ENCODE peak calls at places on chromosome 4, in five cellular contexts. X, W, Z, T and O are unnamed samples.

GRCh38 chr4:138053601-138054322 is 188.4 kb downstream of the SLC7A11 start:
- DNase-seq in X (no peak), W (peak; percentile 91), Z (peak; percentile 46), T (no peak), O (no peak)

GRCh38 chr4:37816719-37817118 is 9.8 kb upstream of the PGM2 start:
- DNase-seq in X (no peak), W (no peak), Z (no peak), T (no peak), O (no peak)

GRCh38 chr4:141041021-141041476 is 92.2 kb downstream of the RNF150 start:
- DNase-seq in X (no peak), W (peak; percentile 10), Z (no peak), T (no peak), O (no peak)

GRCh38 chr4:20368926-20369325 is 117.2 kb downstream of the SLIT2 start:
- DNase-seq in X (no peak), W (peak; percentile 31), Z (no peak), T (no peak), O (no peak)

GRCh38 chr4:188949608-188950007 is 810.4 kb downstream of the TRIML1 start:
- DNase-seq in X (no peak), W (no peak), Z (no peak), T (no peak), O (no peak)

GRCh38 chr4:3760833-3761232 is 5.4 kb upstream of the ADRA2C start:
- DNase-seq in X (no peak), W (no peak), Z (no peak), T (no peak), O (no peak)

GRCh38 chr4:183163135-183163534 is 64.1 kb downstream of the WWC2 start:
- DNase-seq in X (no peak), W (no peak), Z (no peak), T (no peak), O (no peak)

GRCh38 chr4:189304179-189304578 is 636.5 kb upstream of the FRG1 start:
- DNase-seq in X (no peak), W (peak; percentile 2), Z (no peak), T (no peak), O (no peak)

GRCh38 chr4:968221-968620 is 5.1 kb downstream of the DGKQ start:
- DNase-seq in X (no peak), W (no peak), Z (no peak), T (no peak), O (no peak)

GRCh38 chr4:176778063-176778462 is 14.7 kb downstream of the VEGFC start:
- DNase-seq in X (no peak), W (peak; percentile 89), Z (no peak), T (no peak), O (no peak)

GRCh38 chr4:15778191-15778741 is at the start of gene CD38:
- DNase-seq in X (peak; percentile 28), W (no peak), Z (peak; percentile 78), T (no peak), O (no peak)

GRCh38 chr4:150679767-150680088 is 97.8 kb downstream of the MAB21L2 start:
- DNase-seq in X (no peak), W (no peak), Z (no peak), T (no peak), O (no peak)

GRCh38 chr4:3811621-3812020 is 45.4 kb downstream of the ADRA2C start:
- DNase-seq in X (no peak), W (no peak), Z (no peak), T (no peak), O (no peak)

GRCh38 chr4:10315638-10316037 is 141.6 kb downstream of the ZNF518B start:
- DNase-seq in X (no peak), W (no peak), Z (no peak), T (no peak), O (no peak)

DNA sequence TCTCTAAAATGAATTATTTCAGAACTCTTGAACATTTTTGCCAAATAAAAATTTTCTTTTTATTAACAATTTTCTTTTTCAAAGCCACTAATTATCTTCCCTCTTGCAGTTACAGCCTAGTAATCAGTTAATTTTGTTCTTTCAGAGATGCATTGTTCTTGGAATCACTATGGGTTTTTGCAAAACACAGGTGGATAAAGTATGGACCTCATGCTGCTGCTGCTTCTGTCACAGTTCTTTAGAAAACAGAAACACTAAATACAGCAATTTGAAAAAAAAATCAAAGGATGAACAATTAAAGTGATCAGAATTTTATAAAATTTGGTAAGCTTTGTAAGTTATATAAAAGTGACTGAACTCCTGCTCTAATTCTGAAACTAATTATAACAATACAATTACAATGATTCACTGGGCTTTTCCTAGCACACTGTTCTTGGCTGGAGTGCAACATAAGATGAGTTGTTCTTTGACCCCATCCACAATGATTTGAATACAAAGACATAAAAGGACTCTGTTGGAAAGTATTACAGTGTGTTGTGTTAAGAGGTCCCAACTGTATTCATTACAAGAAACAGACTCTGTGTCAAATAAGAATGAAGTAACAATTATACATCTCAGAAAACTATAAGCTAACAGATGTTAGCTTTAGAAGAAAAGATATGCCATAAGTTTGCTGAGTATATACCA is 59.4 kb upstream of the GK2 start:
- DNase-seq in X (no peak), W (peak; percentile 72), Z (no peak), T (no peak), O (no peak)
- TF ChIP-seq CTCF in X (no peak), W (no peak), Z (no peak), T (no peak), O (no peak)

GRCh38 chr4:152537881-152538280 is 2.0 kb upstream of the FBXW7 start:
- DNase-seq in X (no peak), W (no peak), Z (no peak), T (no peak), O (no peak)
- TF ChIP-seq CTCF in X (no peak), W (no peak), Z (no peak), T (no peak), O (no peak)

GRCh38 chr4:47513493-47513892 is 28.4 kb downstream of the ATP10D start:
- DNase-seq in X (no peak), W (no peak), Z (no peak), T (no peak), O (no peak)

GRCh38 chr4:47510036-47510435 is 25.0 kb downstream of the ATP10D start:
- DNase-seq in X (no peak), W (no peak), Z (no peak), T (no peak), O (no peak)

GRCh38 chr4:47505666-47506065 is 20.6 kb downstream of the ATP10D start:
- DNase-seq in X (no peak), W (no peak), Z (no peak), T (no peak), O (no peak)

DNA sequence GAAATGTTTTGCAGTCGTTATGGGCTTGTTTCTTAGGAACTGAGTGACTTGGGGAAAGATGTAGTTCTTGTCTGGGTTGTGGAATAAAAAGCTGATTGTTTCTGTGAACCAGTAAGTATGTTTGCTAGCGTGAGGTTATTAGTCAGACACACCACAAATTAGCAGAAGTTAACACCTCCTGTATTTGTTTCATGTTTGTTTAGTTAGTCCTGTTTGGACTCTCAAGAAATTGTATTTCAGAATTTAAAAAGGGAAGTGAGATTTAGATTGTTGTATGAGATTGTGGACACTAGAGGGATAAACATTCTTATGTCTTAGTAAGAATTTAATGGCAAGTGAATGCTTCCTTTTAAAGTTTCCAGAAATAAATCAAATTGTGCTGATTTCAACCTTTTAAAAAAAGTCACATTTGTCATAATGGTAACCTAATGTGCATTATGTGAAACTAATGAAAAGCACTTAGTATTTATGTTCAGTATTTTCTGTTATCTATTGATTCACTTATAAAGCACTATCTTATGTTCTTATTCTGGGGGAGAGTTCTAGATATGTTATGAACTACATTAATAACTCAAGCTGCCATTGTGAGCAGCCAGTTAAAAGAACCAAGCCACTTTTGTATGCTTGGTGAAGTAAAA is 25.6 kb downstream of the ATP10D start:
- DNase-seq in X (no peak), W (peak; percentile 56), Z (no peak), T (no peak), O (no peak)
- TF ChIP-seq CTCF in X (peak; percentile 25), W (peak; percentile 26), Z (peak; percentile 48), T (no peak), O (no peak)

DNA sequence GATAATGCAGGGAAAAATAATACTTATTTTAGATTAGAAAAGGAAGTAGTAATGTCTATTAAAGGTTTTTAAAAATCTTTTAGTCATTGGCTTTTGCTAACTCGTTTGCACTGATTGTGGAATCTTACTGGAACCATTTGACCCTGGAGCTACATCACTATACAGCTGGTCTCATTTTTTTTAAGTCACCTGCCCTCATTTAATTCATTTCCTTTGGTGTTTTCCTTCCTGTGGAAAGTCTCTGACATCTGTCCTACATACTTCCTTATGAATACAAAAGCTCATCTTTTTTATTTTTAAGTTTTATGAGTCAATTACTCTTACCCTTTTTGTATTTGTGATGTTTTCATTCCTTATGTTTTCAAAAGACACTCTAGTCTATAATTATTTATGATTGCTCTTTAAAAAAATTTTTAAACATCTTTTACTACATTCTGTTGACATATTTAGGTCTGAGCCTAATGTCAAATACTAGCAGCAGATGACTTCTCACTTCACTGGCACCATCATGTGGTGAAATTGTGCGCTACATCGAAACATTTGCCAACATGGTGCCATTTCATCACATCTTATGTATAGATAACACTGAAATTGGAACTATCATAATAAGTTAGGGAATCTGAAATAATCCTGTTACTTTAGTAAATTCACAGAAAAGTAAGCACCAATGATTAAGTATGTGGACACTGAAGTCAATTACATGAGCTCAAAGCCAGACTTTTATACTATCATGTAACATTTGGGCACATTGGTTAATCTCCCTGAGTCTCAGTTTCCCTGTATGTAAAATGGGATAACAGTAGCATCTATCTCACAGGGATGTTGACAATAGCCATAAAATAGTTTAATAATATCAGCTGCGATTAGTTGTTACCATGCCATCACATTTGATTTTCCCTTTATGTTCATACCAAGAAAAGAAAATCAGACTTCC is 9.4 kb upstream of the MMAA start:
- DNase-seq in X (peak; percentile 31), W (peak; percentile 85), Z (peak; percentile 41), T (no peak), O (no peak)
- TF ChIP-seq CTCF in X (peak; percentile 82), W (peak; percentile 77), Z (peak; percentile 91), T (peak; percentile 68), O (peak; percentile 82)

DNA sequence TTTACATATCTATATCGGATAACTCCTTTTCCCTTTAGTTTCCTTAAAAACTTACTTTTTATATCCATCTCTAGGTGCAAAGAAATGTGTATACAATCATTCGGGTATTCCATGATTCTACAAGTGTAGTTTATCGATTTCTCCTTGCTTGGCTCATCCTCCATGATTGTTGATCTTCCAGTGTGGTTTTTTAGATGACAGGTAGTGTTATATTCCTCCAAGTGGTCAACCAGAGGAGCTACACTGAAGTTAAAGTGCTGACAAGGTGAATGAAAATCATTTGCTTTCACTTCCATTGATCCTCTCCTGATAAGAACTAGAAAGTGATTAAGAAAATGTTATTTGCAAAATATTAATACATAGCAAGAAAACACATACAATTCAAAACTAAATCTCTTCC is 38.5 kb downstream of the TMEM156 start:
- DNase-seq in X (no peak), W (no peak), Z (no peak), T (no peak), O (no peak)
- TF ChIP-seq CTCF in X (no peak), W (no peak), Z (peak; percentile 35), T (no peak), O (peak; percentile 2)